ENCODE peak calls at places on chromosomes 2 and 18, in seven cellular contexts. N, T, S, J, I, Y and V are unnamed samples.

GRCh38 chr18:52570975-52571374 is 231.0 kb downstream of the DCC start:
- DNase-seq in I (no peak), T (peak), N (peak), J (no peak), Y (no peak), S (no peak), V (no peak)

GRCh38 chr18:58635891-58636290 is 7.0 kb upstream of the ALPK2 start:
- DNase-seq in I (no peak), Y (no peak), T (peak), J (no peak), N (peak), S (no peak), V (no peak)

GRCh38 chr18:79405019-79405780 is 9.5 kb downstream of the NFATC1 start:
- DNase-seq in N (no peak), S (no peak), I (no peak), T (no peak), J (no peak), Y (peak), V (no peak)

GRCh38 chr18:23871410-23871809 is 143.1 kb upstream of the TTC39C start:
- DNase-seq in Y (no peak), I (no peak), S (no peak), N (no peak), T (no peak), J (peak), V (no peak)

GRCh38 chr2:20073462-20073861 is 22.0 kb upstream of the LAPTM4A start:
- DNase-seq in S (no peak), T (no peak), J (no peak), N (no peak), I (no peak), Y (no peak), V (no peak)

GRCh38 chr18:76353046-76353445 is 142.0 kb downstream of the ZNF516 start:
- DNase-seq in J (no peak), T (no peak), Y (no peak), S (no peak), N (no peak), I (no peak), V (no peak)

GRCh38 chr18:34709631-34710429 is at the start of gene DTNA:
- DNase-seq in T (peak), J (no peak), Y (no peak), N (peak), S (peak), I (no peak), V (no peak)

GRCh38 chr2:38178556-38179419 is 102.8 kb upstream of the CYP1B1 start:
- DNase-seq in I (peak), J (peak), N (peak), Y (no peak), T (peak), S (peak), V (no peak)

GRCh38 chr18:79211844-79212243 is 142.7 kb downstream of the ATP9B start:
- DNase-seq in Y (no peak), J (no peak), I (no peak), T (no peak), N (peak), S (no peak), V (no peak)